ENCODE peak calls at places on chromosomes 7 and 10, in seven cellular contexts. B is ovary, V is NCI-H460, F is right cardiac atrium, Z is NAMALWA, C is cardiac muscle cell, W is T-helper 17 cell. K is an unnamed sample.

GRCh38 chr7:139799586-139799985 is 21.8 kb upstream of the HIPK2 start:
- DNase-seq in C (no peak), Z (no peak), V (no peak), F (no peak), W (no peak), B (no peak), K (no peak)

GRCh38 chr7:139297795-139298194 is 43.3 kb upstream of the FMC1 start:
- DNase-seq in V (no peak), W (no peak), B (no peak), Z (no peak), F (no peak), C (no peak), K (no peak)

GRCh38 chr7:5183899-5184298 is 6.1 kb upstream of the WIPI2 start:
- DNase-seq in C (no peak), F (no peak), B (no peak), Z (no peak), W (no peak), V (no peak), K (no peak)

GRCh38 chr7:106679153-106679931 is 18.4 kb upstream of the CCDC71L start:
- DNase-seq in B (no peak), V (no peak), F (no peak), C (peak), W (no peak), Z (peak), K (no peak)

GRCh38 chr7:43943702-43944187 is 17.5 kb downstream of the UBE2D4 start:
- DNase-seq in B (no peak), W (no peak), V (no peak), Z (no peak), F (no peak), C (no peak), K (no peak)

GRCh38 chr10:49608925-49609282 is 1.2 kb upstream of the SLC18A3 start:
- DNase-seq in V (no peak), C (no peak), Z (no peak), B (no peak), W (no peak), F (no peak), K (peak)

GRCh38 chr7:39609462-39610149 is 13.8 kb upstream of the RALA start:
- DNase-seq in C (peak), Z (no peak), W (no peak), V (no peak), B (no peak), F (peak), K (peak)

GRCh38 chr7:43649755-43650274 is 66.9 kb downstream of the STK17A start:
- DNase-seq in C (no peak), W (peak), V (no peak), Z (peak), B (no peak), F (no peak), K (no peak)

GRCh38 chr10:44974628-44975431 is 3.8 kb downstream of the DEPP1 start:
- DNase-seq in V (peak), B (peak), F (peak), W (peak), C (peak), Z (peak), K (peak)

GRCh38 chr7:112416127-112416526 is 34.1 kb upstream of the IFRD1 start:
- DNase-seq in F (no peak), V (no peak), W (no peak), B (no peak), C (no peak), Z (no peak), K (no peak)

GRCh38 chr7:1889091-1889490 is 219.0 kb downstream of the ELFN1 start:
- DNase-seq in W (no peak), Z (no peak), C (no peak), V (no peak), B (no peak), F (peak), K (no peak)

GRCh38 chr7:30238721-30239441 is 45.5 kb upstream of the ZNRF2 start:
- DNase-seq in V (peak), Z (peak), C (peak), W (no peak), F (peak), B (no peak), K (no peak)

GRCh38 chr10:65358565-65358964 is 1567.3 kb upstream of the LRRTM3 start:
- DNase-seq in W (no peak), B (no peak), Z (peak), C (peak), F (no peak), V (peak), K (peak)

GRCh38 chr7:157278791-157279678 is 57.8 kb upstream of the DNAJB6 start:
- DNase-seq in B (no peak), F (peak), W (no peak), C (no peak), Z (no peak), V (no peak), K (no peak)

GRCh38 chr10:80322158-80322557 is 32.7 kb upstream of the MAT1A start:
- DNase-seq in F (no peak), C (no peak), Z (no peak), B (no peak), V (no peak), W (no peak), K (no peak)

GRCh38 chr7:20350518-20350951 is 19.8 kb downstream of the ITGB8 start:
- DNase-seq in W (no peak), F (peak), V (no peak), B (peak), Z (no peak), C (peak), K (no peak)

GRCh38 chr7:3722396-3722846 is 421.4 kb downstream of the SDK1 start:
- DNase-seq in W (no peak), V (peak), F (peak), Z (peak), C (peak), B (peak), K (no peak)

GRCh38 chr10:8296090-8296741 is 241.7 kb downstream of the GATA3 start:
- DNase-seq in F (no peak), B (no peak), Z (no peak), V (no peak), W (no peak), C (no peak), K (no peak)

GRCh38 chr7:92932450-92932849 is 96.1 kb upstream of the CDK6 start:
- DNase-seq in C (no peak), Z (peak), F (no peak), W (no peak), V (no peak), B (no peak), K (no peak)

GRCh38 chr10:132506711-132507466 is 30.7 kb upstream of the INPP5A start:
- DNase-seq in C (no peak), Z (no peak), F (peak), W (no peak), V (no peak), B (peak), K (peak)

GRCh38 chr10:80284522-80284921 is 4.9 kb downstream of the MAT1A start:
- DNase-seq in C (no peak), F (no peak), B (no peak), Z (no peak), W (no peak), V (no peak), K (no peak)

GRCh38 chr7:27606270-27607209 is 56.1 kb downstream of the HIBADH start:
- DNase-seq in V (no peak), C (peak), B (no peak), F (no peak), Z (no peak), W (no peak), K (no peak)

GRCh38 chr7:99839560-99840011 is 11.8 kb downstream of the CYP3A43 start:
- DNase-seq in Z (peak), V (no peak), F (no peak), B (no peak), W (no peak), C (no peak), K (no peak)

GRCh38 chr10:62761115-62761514 is 43.4 kb upstream of the ADO start:
- DNase-seq in W (no peak), V (no peak), B (no peak), F (no peak), C (no peak), Z (no peak), K (no peak)

GRCh38 chr10:132942101-132942739 is at the start of gene CFAP46:
- DNase-seq in F (peak), C (peak), B (peak), V (peak), W (no peak), Z (no peak), K (peak)

GRCh38 chr7:151008511-151009323 is 15.6 kb downstream of the ATG9B start:
- DNase-seq in B (peak), C (no peak), V (peak), Z (peak), W (peak), F (peak), K (peak)

GRCh38 chr10:17643339-17643754 is 604 bp upstream of the STAM start:
- DNase-seq in F (no peak), Z (no peak), W (peak), V (peak), C (peak), B (no peak), K (peak)

GRCh38 chr10:28633750-28634149 is 43.6 kb upstream of the BAMBI start:
- DNase-seq in B (no peak), Z (no peak), W (no peak), V (no peak), F (no peak), C (no peak), K (no peak)

GRCh38 chr10:132451506-132452215 is 54.7 kb downstream of the PWWP2B start:
- DNase-seq in F (peak), Z (no peak), B (no peak), W (no peak), C (no peak), V (no peak), K (no peak)

GRCh38 chr7:72025381-72025960 is 386.7 kb downstream of the CALN1 start:
- DNase-seq in V (no peak), Z (no peak), W (no peak), F (no peak), C (no peak), B (no peak), K (no peak)

GRCh38 chr10:80158598-80159127 is 26.1 kb downstream of the PLAC9 start:
- DNase-seq in W (no peak), B (peak), V (peak), C (no peak), Z (no peak), F (peak), K (no peak)

GRCh38 chr7:52726986-52727385 is 308.4 kb upstream of the POM121L12 start:
- DNase-seq in Z (no peak), V (no peak), C (peak), B (no peak), F (no peak), W (no peak), K (no peak)

GRCh38 chr10:121598261-121599249 is at the start of gene FGFR2:
- DNase-seq in F (peak), Z (no peak), W (no peak), C (peak), B (peak), V (peak), K (peak)

GRCh38 chr10:32445036-32445435 is 904 bp upstream of the CCDC7 start:
- DNase-seq in F (no peak), W (no peak), Z (no peak), B (no peak), V (no peak), C (no peak), K (no peak)

K was measured in D341Med.